ENCODE peak calls at places on chromosomes 1 and 21, in four cellular contexts. Z, J, L and D are unnamed samples.

GRCh38 chr1:39575191-39576015 is 1.2 kb downstream of the PABPC4 start:
- DNase-seq in Z (peak; percentile 84), L (no peak), J (peak; percentile 81), D (no peak)

GRCh38 chr1:55400560-55400959 is 185.4 kb upstream of the USP24 start:
- DNase-seq in L (no peak), J (no peak), Z (no peak), D (peak; percentile 97)

GRCh38 chr1:224615861-224616760 is at the start of gene CNIH3:
- DNase-seq in J (no peak), L (no peak), Z (no peak), D (peak; percentile 90)

GRCh38 chr1:47780469-47780995 is 216.7 kb downstream of the TRABD2B start:
- DNase-seq in J (no peak), L (no peak), Z (no peak), D (no peak)

GRCh38 chr1:21841852-21842466 is 29.9 kb downstream of the LDLRAD2 start:
- DNase-seq in J (no peak), L (no peak), Z (no peak), D (no peak)

GRCh38 chr1:101139130-101139529 is 97.7 kb upstream of the S1PR1 start:
- DNase-seq in J (no peak), Z (no peak), L (no peak), D (no peak)

GRCh38 chr21:37412603-37413360 is 46.2 kb downstream of the DYRK1A start:
- DNase-seq in J (no peak), Z (no peak), L (no peak), D (peak; percentile 52)

GRCh38 chr1:6208723-6209660 is 3.1 kb downstream of the RNF207 start:
- DNase-seq in Z (peak; percentile 76), L (no peak), J (peak; percentile 65), D (no peak)

GRCh38 chr1:198699167-198700015 is 60.6 kb downstream of the PTPRC start:
- DNase-seq in L (no peak), J (peak; percentile 76), Z (peak; percentile 87), D (no peak)

GRCh38 chr21:45281411-45282282 is 6.0 kb downstream of the POFUT2 start:
- DNase-seq in Z (peak; percentile 51), J (peak; percentile 42), L (no peak), D (no peak)

GRCh38 chr1:17610713-17611112 is 71.2 kb downstream of the ARHGEF10L start:
- DNase-seq in Z (no peak), L (no peak), J (no peak), D (no peak)

GRCh38 chr1:23169727-23170335 is 1.2 kb upstream of the LUZP1 start:
- DNase-seq in L (no peak), J (peak; percentile 81), Z (peak; percentile 84), D (peak; percentile 40)

GRCh38 chr21:21064353-21064752 is 66.1 kb downstream of the NCAM2 start:
- DNase-seq in L (no peak), J (no peak), Z (no peak), D (no peak)

GRCh38 chr1:245611251-245611650 is 456.5 kb downstream of the KIF26B start:
- DNase-seq in L (no peak), Z (no peak), J (no peak), D (no peak)

GRCh38 chr1:192939440-192939839 is 119.7 kb downstream of the UCHL5 start:
- DNase-seq in L (no peak), Z (no peak), J (no peak), D (no peak)

GRCh38 chr1:194159941-194160340 is 973.5 kb upstream of the B3GALT2 start:
- DNase-seq in Z (no peak), J (no peak), L (no peak), D (no peak)

DNA sequence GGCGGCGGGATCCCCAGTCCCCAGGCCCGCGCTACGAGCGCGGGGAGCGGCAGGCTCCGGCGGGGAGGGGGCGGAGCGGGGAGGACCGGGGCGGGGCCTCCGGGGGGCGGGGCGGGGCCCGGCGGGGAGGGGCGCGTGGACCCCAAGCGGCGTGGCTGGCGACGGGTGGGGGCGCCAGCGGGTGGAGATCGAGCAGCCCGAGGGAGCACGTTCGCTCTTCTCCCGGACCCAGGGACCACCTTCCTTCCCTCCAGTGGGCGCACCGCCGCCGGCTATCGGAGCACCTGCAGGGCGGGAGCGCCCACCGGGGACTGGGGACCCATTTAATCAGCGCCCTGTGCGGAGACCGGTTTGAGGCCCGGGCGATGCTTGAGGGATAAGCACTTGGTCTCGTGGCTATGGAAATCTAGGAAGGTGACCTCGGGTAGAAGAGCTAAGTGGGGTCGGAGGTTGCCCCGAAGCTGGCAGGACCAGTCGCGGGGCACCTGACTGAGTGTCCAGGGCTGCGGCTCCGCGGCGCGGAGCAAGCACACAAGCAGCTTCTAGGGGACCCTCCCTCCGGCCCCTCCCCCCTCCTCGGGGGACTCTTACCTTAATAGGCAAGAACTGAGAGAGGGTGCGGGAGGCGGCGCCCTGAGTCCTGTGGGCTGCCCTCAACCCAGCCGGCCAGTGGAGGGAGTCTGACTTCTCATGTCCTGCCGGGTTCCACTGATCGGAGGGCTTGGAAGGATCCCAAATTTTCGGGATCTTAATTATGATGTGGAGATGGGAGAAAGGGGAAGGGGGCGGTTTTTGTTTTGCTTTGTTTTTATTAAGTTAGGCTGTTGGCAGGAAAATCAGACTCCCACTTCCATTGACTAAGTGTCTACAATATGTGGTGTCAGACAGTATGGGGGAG is at the start of gene TSPAN2:
- DNase-seq in Z (peak; percentile 73), J (peak; percentile 76), L (no peak), D (no peak)
- TF ChIP-seq CTCF in Z (peak; percentile 27), J (peak; percentile 30), L (no peak), D (peak; percentile 17)

GRCh38 chr1:107788189-107788588 is 176.8 kb downstream of the VAV3 start:
- DNase-seq in J (no peak), L (no peak), Z (no peak), D (no peak)
- H3K4me3 ChIP-seq in J (peak overlapping the region; percentile 22), L (no peak overlapping the region), Z (no peak overlapping the region), D (no peak overlapping the region)

DNA sequence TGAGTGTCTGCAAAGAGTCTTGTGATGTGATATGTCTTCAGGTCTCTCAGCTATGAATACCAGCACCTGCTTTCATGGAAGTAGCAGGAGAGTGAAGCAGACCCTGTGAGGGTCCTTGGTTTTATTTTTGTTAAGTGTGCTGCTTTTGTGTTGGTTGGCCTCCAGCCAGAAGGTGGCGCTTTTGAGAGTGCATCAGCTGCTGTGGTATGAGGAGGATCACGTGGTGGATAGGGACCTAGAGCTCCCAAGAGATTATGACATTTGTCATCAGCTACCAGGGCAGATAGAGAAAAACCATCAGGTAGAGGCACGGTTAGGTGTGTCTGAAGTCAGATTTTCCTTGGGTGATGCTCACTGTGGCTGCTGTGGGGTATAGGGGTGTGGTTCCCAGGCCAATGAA is 1232.1 kb downstream of the MRPL39 start:
- DNase-seq in J (no peak), Z (peak; percentile 37), L (no peak), D (no peak)
- TF ChIP-seq CTCF in J (no peak), Z (no peak), L (peak; percentile 28), D (no peak)

DNA sequence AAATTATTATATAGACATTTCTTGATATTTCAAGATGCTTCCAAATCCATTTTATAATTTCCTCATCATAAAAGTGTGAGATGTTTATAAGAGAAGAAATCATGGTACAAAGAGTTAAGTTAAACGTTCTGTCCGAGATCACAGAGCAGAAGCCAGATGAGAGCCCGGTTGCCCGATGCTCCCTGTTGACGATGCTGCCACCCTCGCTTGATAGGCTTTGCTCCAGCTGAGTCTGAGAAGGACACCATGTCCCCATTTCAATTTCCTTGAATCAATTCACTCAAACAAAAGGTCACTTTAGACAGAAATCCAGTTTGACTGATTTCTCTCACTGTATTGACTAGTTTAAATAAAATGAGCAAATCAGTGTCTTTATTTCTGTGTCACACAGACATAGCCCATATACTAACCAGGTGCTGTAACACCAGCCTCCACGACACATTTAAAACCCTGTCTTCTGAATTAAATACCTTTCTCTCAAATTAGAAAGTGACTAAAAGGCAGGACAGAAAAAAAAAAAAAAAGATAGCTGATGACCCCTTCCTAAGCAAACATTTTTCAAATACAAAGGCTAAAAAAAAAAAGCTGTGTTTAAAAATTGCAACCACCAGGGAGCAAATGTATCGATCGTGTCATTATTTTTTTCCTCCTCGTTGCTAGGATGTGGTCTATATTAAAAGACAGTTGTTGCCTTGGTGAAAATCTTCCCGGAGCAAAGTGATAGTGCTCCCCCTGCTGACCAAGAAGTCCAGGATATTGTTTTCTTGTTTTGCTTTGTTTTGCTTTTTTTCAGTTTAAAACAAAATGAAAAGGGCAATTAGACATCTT is 35.2 kb downstream of the DNASE2B start:
- DNase-seq in L (peak; percentile 27), J (peak; percentile 49), Z (no peak), D (peak; percentile 79)
- H3K4me3 ChIP-seq in L (no peak overlapping the region), J (peak overlapping the region; percentile 26), Z (peak overlapping the region; percentile 19), D (peak overlapping the region; percentile 10)

DNA sequence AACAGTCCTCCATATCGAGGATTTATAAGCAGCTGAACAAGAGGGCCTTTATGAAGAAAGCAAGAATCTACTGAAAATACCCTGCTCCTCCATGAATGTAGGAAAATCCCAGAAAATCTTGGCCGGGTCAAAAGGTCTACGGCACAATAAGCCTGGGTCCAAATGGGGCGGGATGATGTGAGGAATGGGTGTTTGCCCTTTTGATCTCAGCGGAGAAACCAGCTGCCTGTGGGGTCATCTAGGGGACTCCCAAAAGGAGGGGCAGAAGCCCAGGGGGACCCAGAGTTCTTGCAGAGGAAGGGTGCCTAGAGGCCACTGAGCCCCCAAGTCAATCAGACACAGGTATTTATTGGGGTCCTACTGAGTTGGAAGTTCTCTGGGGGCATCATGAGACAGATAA is 11.4 kb upstream of the PIGR start:
- DNase-seq in Z (no peak), L (no peak), J (no peak), D (no peak)
- TF ChIP-seq CTCF in Z (no peak), L (no peak), J (no peak), D (no peak)

GRCh38 chr21:35191128-35191527 is 142.0 kb upstream of the RUNX1 start:
- DNase-seq in Z (no peak), J (no peak), L (no peak), D (no peak)

GRCh38 chr21:35190201-35190701 is 141.1 kb upstream of the RUNX1 start:
- DNase-seq in J (no peak), Z (no peak), L (no peak), D (no peak)

GRCh38 chr21:35195232-35195631 is 146.1 kb upstream of the RUNX1 start:
- DNase-seq in L (no peak), Z (no peak), J (no peak), D (no peak)

GRCh38 chr21:35191754-35192153 is 142.7 kb upstream of the RUNX1 start:
- DNase-seq in L (no peak), J (no peak), Z (no peak), D (no peak)

DNA sequence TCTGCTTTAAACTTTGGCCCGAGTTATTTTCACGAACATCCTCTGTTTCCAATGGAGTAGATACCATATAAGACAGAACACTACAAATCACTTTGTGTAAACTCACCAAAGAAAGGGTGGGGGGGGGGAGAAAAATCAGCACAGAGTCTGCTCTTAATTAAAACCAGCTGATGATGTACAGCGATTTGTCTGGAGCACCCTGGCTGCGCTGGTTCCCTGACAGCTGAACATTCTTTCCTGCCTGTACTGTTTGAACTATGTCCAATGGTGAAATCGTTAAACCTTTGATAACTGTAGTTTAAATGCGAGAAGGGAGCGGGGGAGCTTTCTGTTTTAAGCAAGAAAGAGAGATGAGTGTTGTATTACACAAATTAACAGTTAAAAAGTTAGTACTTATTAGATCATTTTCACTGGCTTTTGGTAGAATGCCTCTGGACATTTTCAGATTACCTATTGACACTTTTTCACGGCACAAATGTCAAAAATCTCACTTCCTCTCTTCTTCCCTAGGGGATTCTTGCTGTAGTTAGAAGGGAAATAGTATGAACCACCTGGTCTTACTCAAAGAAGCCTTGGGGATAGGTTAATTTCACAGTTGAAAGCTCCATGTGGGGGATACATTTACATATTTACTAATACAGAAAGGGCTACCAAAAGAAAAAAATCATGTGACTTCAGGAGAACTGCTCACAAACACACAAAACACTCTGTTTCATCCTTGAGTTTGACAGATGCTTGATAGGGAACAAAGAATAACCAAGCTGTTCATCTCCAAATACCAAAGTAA is 140.2 kb upstream of the RUNX1 start:
- DNase-seq in Z (no peak), L (peak; percentile 74), J (no peak), D (peak; percentile 67)
- H3K4me3 ChIP-seq in Z (no peak overlapping the region), L (no peak overlapping the region), J (no peak overlapping the region), D (no peak overlapping the region)

GRCh38 chr1:195516036-195516435 is 1092.2 kb downstream of the KCNT2 start:
- DNase-seq in J (no peak), L (no peak), Z (no peak), D (no peak)
- TF ChIP-seq CTCF in J (no peak), L (no peak), Z (no peak), D (no peak)